ENCODE peak calls at places on chromosomes 1 and 21, in six cellular contexts. U is GM12878, V is A549, B is HepG2, A is endothelial cell of umbilical vein, D is K562. L is an unnamed sample.

GRCh38 chr1:41312991-41313645 is 48.1 kb upstream of the FOXO6 start:
- DNase-seq in U (no peak), V (no peak), B (no peak), D (no peak), A (no peak), L (no peak)

GRCh38 chr1:21537932-21538630 is 28.9 kb downstream of the ALPL start:
- DNase-seq in B (peak; percentile 91), V (no peak), D (no peak), A (no peak), U (no peak), L (peak; percentile 39)

GRCh38 chr1:63774617-63775417 is 1.0 kb downstream of the ROR1 start:
- DNase-seq in B (no peak), V (peak; percentile 39), U (no peak), D (no peak), A (peak; percentile 49), L (no peak)

GRCh38 chr1:228697209-228698016 is 37.9 kb upstream of the RHOU start:
- DNase-seq in A (no peak), V (peak; percentile 20), B (peak; percentile 60), D (no peak), U (no peak), L (peak; percentile 88)

GRCh38 chr1:228087771-228088251 is 5.3 kb downstream of the ARF1 start:
- DNase-seq in V (no peak), U (no peak), D (no peak), A (peak; percentile 94), B (no peak), L (peak; percentile 86)

GRCh38 chr1:85762804-85763203 is 54.6 kb upstream of the ZNHIT6 start:
- DNase-seq in A (no peak), D (no peak), U (no peak), V (no peak), B (no peak), L (no peak)

GRCh38 chr21:20108976-20109375 is 889.2 kb upstream of the NCAM2 start:
- DNase-seq in V (no peak), D (no peak), A (no peak), B (no peak), U (no peak), L (no peak)

GRCh38 chr1:72230746-72231145 is 51.6 kb downstream of the NEGR1 start:
- DNase-seq in V (no peak), A (peak; percentile 67), B (no peak), D (no peak), U (no peak), L (no peak)

GRCh38 chr21:14741237-14741636 is 195.1 kb upstream of the SAMSN1 start:
- DNase-seq in A (no peak), U (no peak), B (no peak), D (no peak), V (no peak), L (no peak)

GRCh38 chr1:89043940-89044339 is 21.1 kb downstream of the GBP1 start:
- DNase-seq in V (no peak), B (no peak), A (no peak), U (no peak), D (no peak), L (no peak)

GRCh38 chr1:53349369-53349705 is 21.5 kb upstream of the LRP8 start:
- DNase-seq in A (no peak), U (no peak), D (no peak), V (no peak), B (no peak), L (no peak)

GRCh38 chr1:167330601-167331293 is 110.1 kb downstream of the POU2F1 start:
- DNase-seq in A (no peak), V (no peak), B (no peak), D (no peak), U (peak; percentile 21), L (peak; percentile 34)

GRCh38 chr1:162359523-162360236 is 17.0 kb downstream of the SPATA46 start:
- DNase-seq in B (no peak), U (no peak), A (no peak), D (no peak), V (no peak), L (no peak)

GRCh38 chr21:31597683-31598082 is 61.8 kb upstream of the SOD1 start:
- DNase-seq in U (no peak), V (no peak), D (no peak), A (no peak), B (no peak), L (no peak)

GRCh38 chr1:58585166-58585565 is 8.1 kb upstream of the TACSTD2 start:
- DNase-seq in U (no peak), B (no peak), D (no peak), A (no peak), V (no peak), L (peak; percentile 8)

GRCh38 chr21:44793269-44794030 is 8.2 kb downstream of the UBE2G2 start:
- DNase-seq in V (peak; percentile 43), B (peak; percentile 57), A (peak; percentile 63), U (no peak), D (peak; percentile 75), L (peak; percentile 67)

GRCh38 chr1:156226116-156226538 is 13.3 kb downstream of the PMF1 start:
- DNase-seq in U (peak; percentile 90), B (no peak), A (no peak), D (no peak), V (no peak), L (no peak)

DNA sequence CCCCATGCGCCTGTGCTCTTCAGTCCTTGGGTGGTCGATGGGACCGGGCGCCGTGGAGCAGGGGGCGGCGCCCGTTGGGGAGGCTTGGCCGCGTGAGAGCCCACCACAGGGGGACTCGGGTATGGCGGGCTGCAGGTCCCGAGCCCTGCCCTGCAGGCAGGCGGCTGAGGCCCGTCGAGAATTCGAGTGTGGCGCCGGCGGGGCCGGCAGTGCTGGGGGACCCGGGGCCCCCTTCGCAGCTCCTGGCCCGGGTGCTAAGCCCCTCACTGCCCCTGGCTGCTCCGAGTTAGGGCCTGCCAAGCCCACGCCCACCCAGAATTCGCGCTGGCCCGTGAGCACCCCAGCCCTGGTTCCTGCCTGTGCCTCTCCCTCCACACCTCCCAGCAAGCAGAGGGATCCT is 26.1 kb downstream of the TLR5 start:
- DNase-seq in A (no peak), V (no peak), B (no peak), U (no peak), D (no peak), L (no peak)
- H3K4me3 ChIP-seq in A (no peak overlapping the region), V (no peak overlapping the region), B (no peak overlapping the region), U (no peak overlapping the region), D (no peak overlapping the region), L (no peak overlapping the region)

GRCh38 chr1:29789221-29789909 is 553.0 kb downstream of the PTPRU start:
- DNase-seq in V (no peak), U (no peak), D (no peak), B (no peak), A (no peak), L (no peak)
- TF ChIP-seq MYC in V (no peak), U (no peak), D (no peak), B (no peak), A (no peak), L (no peak)

GRCh38 chr1:218546314-218546713 is 201.2 kb downstream of the TGFB2 start:
- DNase-seq in V (peak; percentile 32), D (no peak), B (no peak), A (no peak), U (no peak), L (no peak)
- TF ChIP-seq CTCF in V (no peak), D (peak; percentile 4), B (no peak), A (no peak), U (no peak), L (no peak)

GRCh38 chr1:208595236-208595635 is 351.1 kb upstream of the PLXNA2 start:
- DNase-seq in V (no peak), A (no peak), B (no peak), D (no peak), U (no peak), L (no peak)
- H3K4me3 ChIP-seq in V (no peak overlapping the region), A (no peak overlapping the region), B (no peak overlapping the region), D (no peak overlapping the region), U (no peak overlapping the region), L (no peak overlapping the region)

GRCh38 chr1:28458237-28459228 is 47.3 kb upstream of the RCC1 start:
- DNase-seq in B (no peak), U (no peak), V (no peak), A (peak; percentile 75), D (no peak), L (no peak)
- TF ChIP-seq MYC in B (no peak), U (no peak), V (no peak), A (no peak), D (no peak), L (no peak)